ENCODE peak calls at places on chromosomes 12 and 14, in four cellular contexts. Z, D, L and I are unnamed samples.

GRCh38 chr14:59271734-59272133 is 83.3 kb downstream of the DAAM1 start:
- DNase-seq in L (no peak), Z (peak; percentile 43), D (peak; percentile 68), I (no peak)

GRCh38 chr12:49347307-49348237 is 884 bp downstream of the DNAJC22 start:
- DNase-seq in L (no peak), Z (peak; percentile 93), D (peak; percentile 88), I (peak; percentile 82)

GRCh38 chr14:21101802-21102413 is 1.0 kb downstream of the TMEM253 start:
- DNase-seq in L (no peak), D (no peak), Z (no peak), I (no peak)

GRCh38 chr12:105083551-105084105 is 630 bp downstream of the ALDH1L2 start:
- DNase-seq in L (no peak), D (peak; percentile 80), Z (peak; percentile 79), I (peak; percentile 73)

GRCh38 chr12:68290126-68290525 is 36.7 kb upstream of the IL22 start:
- DNase-seq in Z (no peak), D (no peak), L (peak; percentile 71), I (no peak)

GRCh38 chr12:13258212-13258611 is 61.7 kb downstream of the EMP1 start:
- DNase-seq in L (no peak), Z (no peak), D (no peak), I (no peak)

GRCh38 chr12:27937768-27938167 is 34.8 kb downstream of the PTHLH start:
- DNase-seq in L (no peak), D (peak; percentile 40), Z (no peak), I (no peak)

GRCh38 chr12:52045794-52046199 is 5.4 kb upstream of the NR4A1 start:
- DNase-seq in D (no peak), Z (no peak), L (peak; percentile 34), I (no peak)